ENCODE peak calls at places on chromosome 5, in four cellular contexts. N, B, I and T are unnamed samples.

GRCh38 chr5:32419791-32420190 is 24.7 kb downstream of the ZFR start:
- DNase-seq in I (no peak), N (no peak), B (no peak), T (no peak)

GRCh38 chr5:150129813-150130492 is 25.7 kb downstream of the PDGFRB start:
- DNase-seq in I (peak; percentile 94), N (no peak), B (peak; percentile 38), T (peak; percentile 70)

GRCh38 chr5:149141957-149142851 is 911 bp downstream of the ABLIM3 start:
- DNase-seq in I (no peak), N (no peak), B (no peak), T (no peak)

GRCh38 chr5:6181147-6181729 is 197.1 kb downstream of the MED10 start:
- DNase-seq in I (no peak), N (no peak), B (no peak), T (no peak)

GRCh38 chr5:179874136-179874535 is 15.5 kb upstream of the MRNIP start:
- DNase-seq in B (no peak), I (no peak), N (no peak), T (no peak)

GRCh38 chr5:154176191-154176590 is 14.3 kb upstream of the GALNT10 start:
- DNase-seq in N (no peak), I (no peak), B (no peak), T (no peak)

GRCh38 chr5:140298183-140298601 is 4.7 kb downstream of the PFDN1 start:
- DNase-seq in N (no peak), I (no peak), B (no peak), T (no peak)

GRCh38 chr5:82821978-82822927 is 254.9 kb downstream of the TMEM167A start:
- DNase-seq in B (no peak), I (no peak), N (no peak), T (peak; percentile 20)

GRCh38 chr5:80187691-80188090 is 68.2 kb downstream of the SERINC5 start:
- DNase-seq in N (no peak), I (no peak), B (no peak), T (no peak)

GRCh38 chr5:121572061-121572460 is 279.6 kb upstream of the FTMT start:
- DNase-seq in N (no peak), B (no peak), I (no peak), T (no peak)

GRCh38 chr5:173522518-173522917 is 93.9 kb downstream of the BOD1 start:
- DNase-seq in N (no peak), B (no peak), I (no peak), T (no peak)

GRCh38 chr5:113118298-113118697 is 141.7 kb downstream of the DCP2 start:
- DNase-seq in I (no peak), N (no peak), B (no peak), T (no peak)